ENCODE peak calls at places on chromosomes 3 and 15, in four cellular contexts. B, Q, M and V are unnamed samples.

GRCh38 chr3:1439395-1439794 is 346.6 kb downstream of the CNTN6 start:
- DNase-seq in B (no peak), Q (no peak), M (no peak), V (no peak)

GRCh38 chr3:152516195-152516594 is 247.5 kb downstream of the MBNL1 start:
- DNase-seq in B (no peak), Q (no peak), M (no peak), V (no peak)

GRCh38 chr3:138187296-138188012 is at the start of gene ARMC8:
- DNase-seq in B (no peak), Q (no peak), M (no peak), V (no peak)

GRCh38 chr15:48643236-48643635 is 2.3 kb downstream of the FBN1 start:
- DNase-seq in B (no peak), Q (no peak), M (no peak), V (no peak)

GRCh38 chr15:51878446-51879386 is 49.3 kb downstream of the TMOD3 start:
- DNase-seq in B (peak; percentile 74), Q (no peak), M (no peak), V (no peak)

GRCh38 chr15:73955326-73955725 is 29.1 kb downstream of the LOXL1 start:
- DNase-seq in B (no peak), Q (no peak), M (no peak), V (no peak)

GRCh38 chr3:159174715-159175390 is 373.0 kb downstream of the MFSD1 start:
- DNase-seq in B (peak; percentile 82), Q (no peak), M (no peak), V (no peak)

GRCh38 chr3:104796556-104796955 is 570.2 kb upstream of the ALCAM start:
- DNase-seq in B (no peak), Q (no peak), M (no peak), V (no peak)

GRCh38 chr3:14869877-14870563 is 51.3 kb downstream of the FGD5 start:
- DNase-seq in B (no peak), Q (no peak), M (no peak), V (no peak)

GRCh38 chr15:32651229-32651837 is 9.8 kb downstream of the SCG5 start:
- DNase-seq in B (peak; percentile 69), Q (no peak), M (peak; percentile 67), V (peak; percentile 69)

GRCh38 chr15:62824111-62824737 is 218.3 kb upstream of the TPM1 start:
- DNase-seq in B (peak; percentile 72), Q (no peak), M (no peak), V (no peak)

GRCh38 chr3:21356402-21356801 is 394.6 kb downstream of the ZNF385D start:
- DNase-seq in B (peak; percentile 5), Q (no peak), M (no peak), V (no peak)

GRCh38 chr15:29952245-29952644 is 130.0 kb upstream of the TJP1 start:
- DNase-seq in B (no peak), Q (no peak), M (no peak), V (no peak)

GRCh38 chr15:78340243-78341056 is at the start of gene CRABP1:
- DNase-seq in B (no peak), Q (no peak), M (no peak), V (no peak)

GRCh38 chr3:146217324-146217723 is 33.6 kb downstream of the PLSCR4 start:
- DNase-seq in B (peak; percentile 60), Q (no peak), M (no peak), V (no peak)

GRCh38 chr15:81940467-81941451 is 105.1 kb downstream of the MEX3B start:
- DNase-seq in B (peak; percentile 7), Q (no peak), M (no peak), V (no peak)

GRCh38 chr3:72728958-72729467 is 119.2 kb downstream of the SHQ1 start:
- DNase-seq in B (peak; percentile 72), Q (no peak), M (no peak), V (no peak)

GRCh38 chr3:65950340-65951326 is 88.1 kb downstream of the MAGI1 start:
- DNase-seq in B (no peak), Q (no peak), M (peak; percentile 50), V (no peak)

GRCh38 chr3:25420168-25420567 is 7.9 kb upstream of the RARB start:
- DNase-seq in B (no peak), Q (no peak), M (peak; percentile 43), V (no peak)

GRCh38 chr15:48190932-48191573 is 412 bp upstream of the CTXN2 start:
- DNase-seq in B (peak; percentile 54), Q (no peak), M (peak; percentile 76), V (no peak)

GRCh38 chr15:85646538-85647091 is 148.1 kb downstream of the KLHL25 start:
- DNase-seq in B (peak; percentile 28), Q (peak; percentile 61), M (no peak), V (peak; percentile 36)

GRCh38 chr3:189967254-189967865 is 153.3 kb downstream of the P3H2 start:
- DNase-seq in B (peak; percentile 59), Q (peak; percentile 33), M (no peak), V (no peak)

GRCh38 chr3:153978023-153978422 is 143.2 kb upstream of the ARHGEF26 start:
- DNase-seq in B (no peak), Q (no peak), M (no peak), V (no peak)

GRCh38 chr3:126459763-126460127 is 15.9 kb downstream of the ZXDC start:
- DNase-seq in B (no peak), Q (no peak), M (no peak), V (no peak)

GRCh38 chr3:151197981-151198767 is 4.8 kb downstream of the GPR171 start:
- DNase-seq in B (no peak), Q (no peak), M (no peak), V (no peak)
- H3K27me3 ChIP-seq in B (no peaks in the 10 kb centered on the region), Q (no peaks in the 10 kb centered on the region), M (no peaks in the 10 kb centered on the region), V (no peaks in the 10 kb centered on the region)

DNA sequence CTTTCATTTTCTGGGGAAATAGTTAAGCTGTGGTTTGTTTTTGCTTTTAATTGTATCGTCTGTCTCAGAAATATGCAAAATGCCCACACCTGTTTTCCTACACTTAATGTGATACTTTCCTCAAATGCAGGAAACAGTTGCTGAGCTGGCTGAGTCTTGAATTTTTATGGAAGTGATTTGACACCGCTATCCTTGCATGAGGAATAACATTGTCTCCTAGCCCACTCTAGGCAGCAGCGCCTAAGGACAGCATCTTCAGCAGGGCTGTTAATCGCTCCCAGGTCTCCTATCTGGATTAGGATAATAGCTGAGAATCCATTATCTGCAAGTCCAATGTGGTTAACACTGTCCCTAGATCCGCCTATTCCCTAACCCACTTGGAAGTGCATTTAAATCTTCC is 132.6 kb upstream of the NR2E3 start:
- DNase-seq in B (no peak), Q (no peak), M (no peak), V (no peak)
- H3K4me3 ChIP-seq in B (no peak overlapping the region), Q (no peak overlapping the region), M (no peak overlapping the region), V (peak overlapping the region; percentile 71)

GRCh38 chr15:57548325-57548724 is 43.4 kb upstream of the MYZAP start:
- DNase-seq in B (no peak), Q (no peak), M (no peak), V (no peak)
- H3K36me3 ChIP-seq in B (no peaks in the 10 kb centered on the region), Q (no peaks in the 10 kb centered on the region), M (peaks cover 30% of the 10 kb centered on the region), V (no peaks in the 10 kb centered on the region)

GRCh38 chr3:50674349-50675178 is at the start of gene DOCK3:
- DNase-seq in B (peak; percentile 29), Q (peak; percentile 54), M (no peak), V (peak; percentile 59)

GRCh38 chr3:50672656-50673055 is 2.1 kb upstream of the DOCK3 start:
- DNase-seq in B (no peak), Q (no peak), M (no peak), V (no peak)

GRCh38 chr3:50673937-50674336 is 790 bp upstream of the DOCK3 start:
- DNase-seq in B (no peak), Q (no peak), M (no peak), V (no peak)

GRCh38 chr3:50675179-50676030 is 678 bp downstream of the DOCK3 start:
- DNase-seq in B (no peak), Q (no peak), M (no peak), V (peak; percentile 20)

GRCh38 chr3:50671331-50671730 is 3.4 kb upstream of the DOCK3 start:
- DNase-seq in B (peak; percentile 55), Q (no peak), M (no peak), V (no peak)
- H3K27me3 ChIP-seq in B (peaks cover 33% of the 10 kb centered on the region), Q (peaks cover 3% of the 10 kb centered on the region), M (no peaks in the 10 kb centered on the region), V (peaks cover 20% of the 10 kb centered on the region)

GRCh38 chr15:59491062-59491461 is 53.1 kb downstream of the FAM81A start:
- DNase-seq in B (no peak), Q (no peak), M (no peak), V (no peak)
- H3K4me3 ChIP-seq in B (no peak overlapping the region), Q (no peak overlapping the region), M (no peak overlapping the region), V (no peak overlapping the region)